ENCODE peak calls at places on chromosomes 11 and 22, in eight cellular contexts. One of them, this sample, is unnamed.

GRCh38 chr11:65573391-65574146 is 1.2 kb downstream of the FAM89B start:
- DNase-seq in EL: no peak
- DNase-seq in putamen: no peak
- DNase-seq in HFFc6: no peak
- DNase-seq in NCI-H524 treated with DMSO at 0.1 percent for 48 hours: no peak
- DNase-seq in stimulated activated CD8-positive, alpha-beta memory T cell treated with anti-CD3 and anti-CD28 coated beads, Interleukin-12 subunit alpha, Interleukin-12 subunit beta, amount 100 ng/mL, for 1 hour: no peak
- DNase-seq in nephron progenitor cell: no peak
- DNase-seq in stimulated activated CD4-positive, alpha-beta T cell treated with anti-CD3 and anti-CD28 coated beads, Interleukin-1b, Interleukin-23, amount 100 ng/mL, for 1 hour: no peak
- DNase-seq in this sample: no peak

GRCh38 chr11:102534261-102534872 is 3.8 kb upstream of the MMP7 start:
- DNase-seq in nephron progenitor cell: no peak
- DNase-seq in stimulated activated CD4-positive, alpha-beta T cell treated with anti-CD3 and anti-CD28 coated beads, Interleukin-1b, Interleukin-23, amount 100 ng/mL, for 1 hour: no peak
- DNase-seq in putamen: no peak
- DNase-seq in HFFc6: no peak
- DNase-seq in EL: no peak
- DNase-seq in stimulated activated CD8-positive, alpha-beta memory T cell treated with anti-CD3 and anti-CD28 coated beads, Interleukin-12 subunit alpha, Interleukin-12 subunit beta, amount 100 ng/mL, for 1 hour: no peak
- DNase-seq in NCI-H524 treated with DMSO at 0.1 percent for 48 hours: no peak
- DNase-seq in this sample: no peak

GRCh38 chr11:60937144-60937527 is 12.9 kb downstream of the TMEM132A start:
- DNase-seq in HFFc6: no peak
- DNase-seq in EL: no peak
- DNase-seq in NCI-H524 treated with DMSO at 0.1 percent for 48 hours: no peak
- DNase-seq in stimulated activated CD8-positive, alpha-beta memory T cell treated with anti-CD3 and anti-CD28 coated beads, Interleukin-12 subunit alpha, Interleukin-12 subunit beta, amount 100 ng/mL, for 1 hour: no peak
- DNase-seq in nephron progenitor cell: no peak
- DNase-seq in putamen: no peak
- DNase-seq in stimulated activated CD4-positive, alpha-beta T cell treated with anti-CD3 and anti-CD28 coated beads, Interleukin-1b, Interleukin-23, amount 100 ng/mL, for 1 hour: no peak
- DNase-seq in this sample: no peak

GRCh38 chr11:34065505-34066203 is 14.1 kb downstream of the CAPRIN1 start:
- DNase-seq in putamen: no peak
- DNase-seq in nephron progenitor cell: no peak
- DNase-seq in NCI-H524 treated with DMSO at 0.1 percent for 48 hours: no peak
- DNase-seq in stimulated activated CD8-positive, alpha-beta memory T cell treated with anti-CD3 and anti-CD28 coated beads, Interleukin-12 subunit alpha, Interleukin-12 subunit beta, amount 100 ng/mL, for 1 hour: no peak
- DNase-seq in stimulated activated CD4-positive, alpha-beta T cell treated with anti-CD3 and anti-CD28 coated beads, Interleukin-1b, Interleukin-23, amount 100 ng/mL, for 1 hour: no peak
- DNase-seq in HFFc6: peak; percentile 13
- DNase-seq in EL: peak; percentile 25
- DNase-seq in this sample: no peak

GRCh38 chr11:68940651-68941323 is 37.1 kb downstream of the IGHMBP2 start:
- DNase-seq in nephron progenitor cell: no peak
- DNase-seq in EL: no peak
- DNase-seq in stimulated activated CD8-positive, alpha-beta memory T cell treated with anti-CD3 and anti-CD28 coated beads, Interleukin-12 subunit alpha, Interleukin-12 subunit beta, amount 100 ng/mL, for 1 hour: no peak
- DNase-seq in putamen: no peak
- DNase-seq in NCI-H524 treated with DMSO at 0.1 percent for 48 hours: no peak
- DNase-seq in HFFc6: no peak
- DNase-seq in stimulated activated CD4-positive, alpha-beta T cell treated with anti-CD3 and anti-CD28 coated beads, Interleukin-1b, Interleukin-23, amount 100 ng/mL, for 1 hour: no peak
- DNase-seq in this sample: no peak

GRCh38 chr22:30546616-30547015 is at the start of gene SEC14L6:
- DNase-seq in stimulated activated CD8-positive, alpha-beta memory T cell treated with anti-CD3 and anti-CD28 coated beads, Interleukin-12 subunit alpha, Interleukin-12 subunit beta, amount 100 ng/mL, for 1 hour: no peak
- DNase-seq in nephron progenitor cell: no peak
- DNase-seq in NCI-H524 treated with DMSO at 0.1 percent for 48 hours: no peak
- DNase-seq in stimulated activated CD4-positive, alpha-beta T cell treated with anti-CD3 and anti-CD28 coated beads, Interleukin-1b, Interleukin-23, amount 100 ng/mL, for 1 hour: no peak
- DNase-seq in EL: no peak
- DNase-seq in putamen: no peak
- DNase-seq in HFFc6: no peak
- DNase-seq in this sample: no peak

GRCh38 chr11:26599421-26599820 is 27.4 kb upstream of the MUC15 start:
- DNase-seq in EL: no peak
- DNase-seq in putamen: no peak
- DNase-seq in nephron progenitor cell: no peak
- DNase-seq in HFFc6: no peak
- DNase-seq in stimulated activated CD8-positive, alpha-beta memory T cell treated with anti-CD3 and anti-CD28 coated beads, Interleukin-12 subunit alpha, Interleukin-12 subunit beta, amount 100 ng/mL, for 1 hour: no peak
- DNase-seq in NCI-H524 treated with DMSO at 0.1 percent for 48 hours: no peak
- DNase-seq in stimulated activated CD4-positive, alpha-beta T cell treated with anti-CD3 and anti-CD28 coated beads, Interleukin-1b, Interleukin-23, amount 100 ng/mL, for 1 hour: no peak
- DNase-seq in this sample: no peak

GRCh38 chr11:78800089-78800690 is 225.5 kb upstream of the NARS2 start:
- DNase-seq in EL: no peak
- DNase-seq in putamen: no peak
- DNase-seq in nephron progenitor cell: no peak
- DNase-seq in stimulated activated CD4-positive, alpha-beta T cell treated with anti-CD3 and anti-CD28 coated beads, Interleukin-1b, Interleukin-23, amount 100 ng/mL, for 1 hour: no peak
- DNase-seq in NCI-H524 treated with DMSO at 0.1 percent for 48 hours: no peak
- DNase-seq in HFFc6: no peak
- DNase-seq in stimulated activated CD8-positive, alpha-beta memory T cell treated with anti-CD3 and anti-CD28 coated beads, Interleukin-12 subunit alpha, Interleukin-12 subunit beta, amount 100 ng/mL, for 1 hour: no peak
- DNase-seq in this sample: no peak

GRCh38 chr11:87224486-87224885 is 186.8 kb downstream of the TMEM135 start:
- DNase-seq in putamen: no peak
- DNase-seq in EL: no peak
- DNase-seq in stimulated activated CD8-positive, alpha-beta memory T cell treated with anti-CD3 and anti-CD28 coated beads, Interleukin-12 subunit alpha, Interleukin-12 subunit beta, amount 100 ng/mL, for 1 hour: no peak
- DNase-seq in nephron progenitor cell: no peak
- DNase-seq in NCI-H524 treated with DMSO at 0.1 percent for 48 hours: no peak
- DNase-seq in stimulated activated CD4-positive, alpha-beta T cell treated with anti-CD3 and anti-CD28 coated beads, Interleukin-1b, Interleukin-23, amount 100 ng/mL, for 1 hour: no peak
- DNase-seq in HFFc6: no peak
- DNase-seq in this sample: no peak

GRCh38 chr11:96472085-96472484 is 82.3 kb downstream of the JRKL start:
- DNase-seq in putamen: no peak
- DNase-seq in stimulated activated CD4-positive, alpha-beta T cell treated with anti-CD3 and anti-CD28 coated beads, Interleukin-1b, Interleukin-23, amount 100 ng/mL, for 1 hour: no peak
- DNase-seq in NCI-H524 treated with DMSO at 0.1 percent for 48 hours: no peak
- DNase-seq in nephron progenitor cell: no peak
- DNase-seq in EL: peak; percentile 5
- DNase-seq in HFFc6: no peak
- DNase-seq in stimulated activated CD8-positive, alpha-beta memory T cell treated with anti-CD3 and anti-CD28 coated beads, Interleukin-12 subunit alpha, Interleukin-12 subunit beta, amount 100 ng/mL, for 1 hour: no peak
- DNase-seq in this sample: no peak

GRCh38 chr11:88575876-88576275 is 238.3 kb upstream of the CTSC start:
- DNase-seq in putamen: no peak
- DNase-seq in nephron progenitor cell: no peak
- DNase-seq in NCI-H524 treated with DMSO at 0.1 percent for 48 hours: no peak
- DNase-seq in stimulated activated CD4-positive, alpha-beta T cell treated with anti-CD3 and anti-CD28 coated beads, Interleukin-1b, Interleukin-23, amount 100 ng/mL, for 1 hour: no peak
- DNase-seq in stimulated activated CD8-positive, alpha-beta memory T cell treated with anti-CD3 and anti-CD28 coated beads, Interleukin-12 subunit alpha, Interleukin-12 subunit beta, amount 100 ng/mL, for 1 hour: no peak
- DNase-seq in EL: no peak
- DNase-seq in HFFc6: no peak
- DNase-seq in this sample: no peak

GRCh38 chr11:119572481-119573424 is 149.8 kb upstream of the THY1 start:
- DNase-seq in putamen: no peak
- DNase-seq in stimulated activated CD4-positive, alpha-beta T cell treated with anti-CD3 and anti-CD28 coated beads, Interleukin-1b, Interleukin-23, amount 100 ng/mL, for 1 hour: no peak
- DNase-seq in NCI-H524 treated with DMSO at 0.1 percent for 48 hours: no peak
- DNase-seq in stimulated activated CD8-positive, alpha-beta memory T cell treated with anti-CD3 and anti-CD28 coated beads, Interleukin-12 subunit alpha, Interleukin-12 subunit beta, amount 100 ng/mL, for 1 hour: no peak
- DNase-seq in nephron progenitor cell: no peak
- DNase-seq in EL: no peak
- DNase-seq in HFFc6: no peak
- DNase-seq in this sample: no peak

GRCh38 chr11:59437770-59438169 is 1.5 kb downstream of the OR5A1 start:
- DNase-seq in putamen: no peak
- DNase-seq in EL: no peak
- DNase-seq in stimulated activated CD8-positive, alpha-beta memory T cell treated with anti-CD3 and anti-CD28 coated beads, Interleukin-12 subunit alpha, Interleukin-12 subunit beta, amount 100 ng/mL, for 1 hour: no peak
- DNase-seq in stimulated activated CD4-positive, alpha-beta T cell treated with anti-CD3 and anti-CD28 coated beads, Interleukin-1b, Interleukin-23, amount 100 ng/mL, for 1 hour: no peak
- DNase-seq in nephron progenitor cell: no peak
- DNase-seq in HFFc6: no peak
- DNase-seq in NCI-H524 treated with DMSO at 0.1 percent for 48 hours: peak; percentile 17
- DNase-seq in this sample: peak; percentile 19

GRCh38 chr11:113161671-113162589 is 152.5 kb upstream of the TTC12 start:
- DNase-seq in HFFc6: no peak
- DNase-seq in nephron progenitor cell: no peak
- DNase-seq in stimulated activated CD4-positive, alpha-beta T cell treated with anti-CD3 and anti-CD28 coated beads, Interleukin-1b, Interleukin-23, amount 100 ng/mL, for 1 hour: no peak
- DNase-seq in putamen: no peak
- DNase-seq in EL: no peak
- DNase-seq in stimulated activated CD8-positive, alpha-beta memory T cell treated with anti-CD3 and anti-CD28 coated beads, Interleukin-12 subunit alpha, Interleukin-12 subunit beta, amount 100 ng/mL, for 1 hour: no peak
- DNase-seq in NCI-H524 treated with DMSO at 0.1 percent for 48 hours: no peak
- DNase-seq in this sample: no peak

GRCh38 chr11:83827940-83828554 is 541.9 kb upstream of the CCDC90B start:
- DNase-seq in stimulated activated CD4-positive, alpha-beta T cell treated with anti-CD3 and anti-CD28 coated beads, Interleukin-1b, Interleukin-23, amount 100 ng/mL, for 1 hour: no peak
- DNase-seq in NCI-H524 treated with DMSO at 0.1 percent for 48 hours: peak; percentile 26
- DNase-seq in nephron progenitor cell: no peak
- DNase-seq in EL: peak; percentile 50
- DNase-seq in stimulated activated CD8-positive, alpha-beta memory T cell treated with anti-CD3 and anti-CD28 coated beads, Interleukin-12 subunit alpha, Interleukin-12 subunit beta, amount 100 ng/mL, for 1 hour: no peak
- DNase-seq in HFFc6: peak; percentile 42
- DNase-seq in putamen: peak; percentile 56
- DNase-seq in this sample: no peak

GRCh38 chr11:88534185-88534584 is 196.6 kb upstream of the CTSC start:
- DNase-seq in NCI-H524 treated with DMSO at 0.1 percent for 48 hours: no peak
- DNase-seq in stimulated activated CD8-positive, alpha-beta memory T cell treated with anti-CD3 and anti-CD28 coated beads, Interleukin-12 subunit alpha, Interleukin-12 subunit beta, amount 100 ng/mL, for 1 hour: no peak
- DNase-seq in HFFc6: no peak
- DNase-seq in putamen: no peak
- DNase-seq in EL: no peak
- DNase-seq in stimulated activated CD4-positive, alpha-beta T cell treated with anti-CD3 and anti-CD28 coated beads, Interleukin-1b, Interleukin-23, amount 100 ng/mL, for 1 hour: no peak
- DNase-seq in nephron progenitor cell: no peak
- DNase-seq in this sample: no peak

GRCh38 chr11:47786373-47786772 is 19.2 kb upstream of the FNBP4 start:
- DNase-seq in NCI-H524 treated with DMSO at 0.1 percent for 48 hours: no peak
- DNase-seq in nephron progenitor cell: no peak
- DNase-seq in putamen: no peak
- DNase-seq in EL: no peak
- DNase-seq in HFFc6: no peak
- DNase-seq in stimulated activated CD8-positive, alpha-beta memory T cell treated with anti-CD3 and anti-CD28 coated beads, Interleukin-12 subunit alpha, Interleukin-12 subunit beta, amount 100 ng/mL, for 1 hour: no peak
- DNase-seq in stimulated activated CD4-positive, alpha-beta T cell treated with anti-CD3 and anti-CD28 coated beads, Interleukin-1b, Interleukin-23, amount 100 ng/mL, for 1 hour: no peak
- DNase-seq in this sample: peak; percentile 2

GRCh38 chr11:14015711-14016110 is 53.2 kb downstream of the SPON1 start:
- DNase-seq in stimulated activated CD4-positive, alpha-beta T cell treated with anti-CD3 and anti-CD28 coated beads, Interleukin-1b, Interleukin-23, amount 100 ng/mL, for 1 hour: no peak
- DNase-seq in EL: peak; percentile 32
- DNase-seq in stimulated activated CD8-positive, alpha-beta memory T cell treated with anti-CD3 and anti-CD28 coated beads, Interleukin-12 subunit alpha, Interleukin-12 subunit beta, amount 100 ng/mL, for 1 hour: no peak
- DNase-seq in NCI-H524 treated with DMSO at 0.1 percent for 48 hours: no peak
- DNase-seq in nephron progenitor cell: no peak
- DNase-seq in putamen: no peak
- DNase-seq in HFFc6: no peak
- DNase-seq in this sample: no peak

GRCh38 chr11:63572026-63572688 is 9.0 kb upstream of the PLAAT2 start:
- DNase-seq in nephron progenitor cell: no peak
- DNase-seq in EL: no peak
- DNase-seq in HFFc6: no peak
- DNase-seq in stimulated activated CD8-positive, alpha-beta memory T cell treated with anti-CD3 and anti-CD28 coated beads, Interleukin-12 subunit alpha, Interleukin-12 subunit beta, amount 100 ng/mL, for 1 hour: no peak
- DNase-seq in stimulated activated CD4-positive, alpha-beta T cell treated with anti-CD3 and anti-CD28 coated beads, Interleukin-1b, Interleukin-23, amount 100 ng/mL, for 1 hour: no peak
- DNase-seq in NCI-H524 treated with DMSO at 0.1 percent for 48 hours: no peak
- DNase-seq in putamen: no peak
- DNase-seq in this sample: no peak

GRCh38 chr11:119356349-119357031 is 10.0 kb upstream of the MFRP start:
- DNase-seq in EL: peak; percentile 72
- DNase-seq in stimulated activated CD8-positive, alpha-beta memory T cell treated with anti-CD3 and anti-CD28 coated beads, Interleukin-12 subunit alpha, Interleukin-12 subunit beta, amount 100 ng/mL, for 1 hour: peak; percentile 52
- DNase-seq in HFFc6: peak; percentile 65
- DNase-seq in putamen: no peak
- DNase-seq in nephron progenitor cell: peak; percentile 84
- DNase-seq in NCI-H524 treated with DMSO at 0.1 percent for 48 hours: no peak
- DNase-seq in stimulated activated CD4-positive, alpha-beta T cell treated with anti-CD3 and anti-CD28 coated beads, Interleukin-1b, Interleukin-23, amount 100 ng/mL, for 1 hour: peak; percentile 29
- DNase-seq in this sample: no peak

GRCh38 chr11:94924074-94925031 is 49.0 kb downstream of the CWC15 start:
- DNase-seq in NCI-H524 treated with DMSO at 0.1 percent for 48 hours: no peak
- DNase-seq in putamen: no peak
- DNase-seq in stimulated activated CD4-positive, alpha-beta T cell treated with anti-CD3 and anti-CD28 coated beads, Interleukin-1b, Interleukin-23, amount 100 ng/mL, for 1 hour: no peak
- DNase-seq in stimulated activated CD8-positive, alpha-beta memory T cell treated with anti-CD3 and anti-CD28 coated beads, Interleukin-12 subunit alpha, Interleukin-12 subunit beta, amount 100 ng/mL, for 1 hour: no peak
- DNase-seq in EL: no peak
- DNase-seq in HFFc6: no peak
- DNase-seq in nephron progenitor cell: no peak
- DNase-seq in this sample: no peak

GRCh38 chr22:47793304-47794101 is 1031.1 kb downstream of the TBC1D22A start:
- DNase-seq in putamen: no peak
- DNase-seq in NCI-H524 treated with DMSO at 0.1 percent for 48 hours: no peak
- DNase-seq in stimulated activated CD4-positive, alpha-beta T cell treated with anti-CD3 and anti-CD28 coated beads, Interleukin-1b, Interleukin-23, amount 100 ng/mL, for 1 hour: no peak
- DNase-seq in stimulated activated CD8-positive, alpha-beta memory T cell treated with anti-CD3 and anti-CD28 coated beads, Interleukin-12 subunit alpha, Interleukin-12 subunit beta, amount 100 ng/mL, for 1 hour: no peak
- DNase-seq in nephron progenitor cell: no peak
- DNase-seq in EL: no peak
- DNase-seq in HFFc6: no peak
- DNase-seq in this sample: no peak

GRCh38 chr11:61730222-61730994 is 22.0 kb upstream of the MYRF start:
- DNase-seq in stimulated activated CD8-positive, alpha-beta memory T cell treated with anti-CD3 and anti-CD28 coated beads, Interleukin-12 subunit alpha, Interleukin-12 subunit beta, amount 100 ng/mL, for 1 hour: no peak
- DNase-seq in HFFc6: peak; percentile 7
- DNase-seq in EL: peak; percentile 35
- DNase-seq in nephron progenitor cell: no peak
- DNase-seq in putamen: no peak
- DNase-seq in stimulated activated CD4-positive, alpha-beta T cell treated with anti-CD3 and anti-CD28 coated beads, Interleukin-1b, Interleukin-23, amount 100 ng/mL, for 1 hour: no peak
- DNase-seq in NCI-H524 treated with DMSO at 0.1 percent for 48 hours: no peak
- DNase-seq in this sample: no peak

GRCh38 chr11:112526699-112527410 is 266.2 kb upstream of the PLET1 start:
- DNase-seq in stimulated activated CD8-positive, alpha-beta memory T cell treated with anti-CD3 and anti-CD28 coated beads, Interleukin-12 subunit alpha, Interleukin-12 subunit beta, amount 100 ng/mL, for 1 hour: no peak
- DNase-seq in EL: peak; percentile 58
- DNase-seq in HFFc6: no peak
- DNase-seq in NCI-H524 treated with DMSO at 0.1 percent for 48 hours: no peak
- DNase-seq in stimulated activated CD4-positive, alpha-beta T cell treated with anti-CD3 and anti-CD28 coated beads, Interleukin-1b, Interleukin-23, amount 100 ng/mL, for 1 hour: no peak
- DNase-seq in nephron progenitor cell: no peak
- DNase-seq in putamen: no peak
- DNase-seq in this sample: no peak

GRCh38 chr22:18156878-18157713 is 7.1 kb downstream of the USP18 start:
- DNase-seq in stimulated activated CD8-positive, alpha-beta memory T cell treated with anti-CD3 and anti-CD28 coated beads, Interleukin-12 subunit alpha, Interleukin-12 subunit beta, amount 100 ng/mL, for 1 hour: no peak
- DNase-seq in stimulated activated CD4-positive, alpha-beta T cell treated with anti-CD3 and anti-CD28 coated beads, Interleukin-1b, Interleukin-23, amount 100 ng/mL, for 1 hour: no peak
- DNase-seq in NCI-H524 treated with DMSO at 0.1 percent for 48 hours: peak; percentile 12
- DNase-seq in HFFc6: peak; percentile 97
- DNase-seq in putamen: peak; percentile 66
- DNase-seq in EL: peak; percentile 99
- DNase-seq in nephron progenitor cell: peak; percentile 79
- DNase-seq in this sample: peak; percentile 55

GRCh38 chr11:64900263-64900678 is 16.7 kb downstream of the ATG2A start:
- DNase-seq in HFFc6: no peak
- DNase-seq in EL: no peak
- DNase-seq in putamen: no peak
- DNase-seq in nephron progenitor cell: no peak
- DNase-seq in NCI-H524 treated with DMSO at 0.1 percent for 48 hours: no peak
- DNase-seq in stimulated activated CD4-positive, alpha-beta T cell treated with anti-CD3 and anti-CD28 coated beads, Interleukin-1b, Interleukin-23, amount 100 ng/mL, for 1 hour: peak; percentile 46
- DNase-seq in stimulated activated CD8-positive, alpha-beta memory T cell treated with anti-CD3 and anti-CD28 coated beads, Interleukin-12 subunit alpha, Interleukin-12 subunit beta, amount 100 ng/mL, for 1 hour: peak; percentile 51
- DNase-seq in this sample: no peak

GRCh38 chr11:94775576-94776327 is 7.6 kb downstream of the AMOTL1 start:
- DNase-seq in putamen: no peak
- DNase-seq in stimulated activated CD4-positive, alpha-beta T cell treated with anti-CD3 and anti-CD28 coated beads, Interleukin-1b, Interleukin-23, amount 100 ng/mL, for 1 hour: no peak
- DNase-seq in stimulated activated CD8-positive, alpha-beta memory T cell treated with anti-CD3 and anti-CD28 coated beads, Interleukin-12 subunit alpha, Interleukin-12 subunit beta, amount 100 ng/mL, for 1 hour: no peak
- DNase-seq in NCI-H524 treated with DMSO at 0.1 percent for 48 hours: no peak
- DNase-seq in EL: no peak
- DNase-seq in nephron progenitor cell: no peak
- DNase-seq in HFFc6: no peak
- DNase-seq in this sample: no peak

GRCh38 chr22:17629167-17629489 is 579 bp upstream of the ATP6V1E1 start:
- DNase-seq in HFFc6: no peak
- DNase-seq in stimulated activated CD4-positive, alpha-beta T cell treated with anti-CD3 and anti-CD28 coated beads, Interleukin-1b, Interleukin-23, amount 100 ng/mL, for 1 hour: no peak
- DNase-seq in EL: no peak
- DNase-seq in nephron progenitor cell: no peak
- DNase-seq in putamen: no peak
- DNase-seq in NCI-H524 treated with DMSO at 0.1 percent for 48 hours: no peak
- DNase-seq in stimulated activated CD8-positive, alpha-beta memory T cell treated with anti-CD3 and anti-CD28 coated beads, Interleukin-12 subunit alpha, Interleukin-12 subunit beta, amount 100 ng/mL, for 1 hour: no peak
- DNase-seq in this sample: no peak

GRCh38 chr22:33271390-33272161 is 213.4 kb upstream of the SYN3 start:
- DNase-seq in nephron progenitor cell: no peak
- DNase-seq in putamen: peak; percentile 25
- DNase-seq in stimulated activated CD8-positive, alpha-beta memory T cell treated with anti-CD3 and anti-CD28 coated beads, Interleukin-12 subunit alpha, Interleukin-12 subunit beta, amount 100 ng/mL, for 1 hour: no peak
- DNase-seq in HFFc6: no peak
- DNase-seq in EL: no peak
- DNase-seq in stimulated activated CD4-positive, alpha-beta T cell treated with anti-CD3 and anti-CD28 coated beads, Interleukin-1b, Interleukin-23, amount 100 ng/mL, for 1 hour: no peak
- DNase-seq in NCI-H524 treated with DMSO at 0.1 percent for 48 hours: no peak
- DNase-seq in this sample: no peak

GRCh38 chr11:131889146-131889577 is 518.7 kb downstream of the NTM start:
- DNase-seq in nephron progenitor cell: peak; percentile 34
- DNase-seq in putamen: no peak
- DNase-seq in stimulated activated CD4-positive, alpha-beta T cell treated with anti-CD3 and anti-CD28 coated beads, Interleukin-1b, Interleukin-23, amount 100 ng/mL, for 1 hour: no peak
- DNase-seq in EL: peak; percentile 71
- DNase-seq in stimulated activated CD8-positive, alpha-beta memory T cell treated with anti-CD3 and anti-CD28 coated beads, Interleukin-12 subunit alpha, Interleukin-12 subunit beta, amount 100 ng/mL, for 1 hour: no peak
- DNase-seq in HFFc6: peak; percentile 85
- DNase-seq in NCI-H524 treated with DMSO at 0.1 percent for 48 hours: no peak
- DNase-seq in this sample: no peak

GRCh38 chr11:61846351-61846750 is 18.3 kb downstream of the FADS2 start:
- DNase-seq in NCI-H524 treated with DMSO at 0.1 percent for 48 hours: no peak
- DNase-seq in nephron progenitor cell: no peak
- DNase-seq in stimulated activated CD8-positive, alpha-beta memory T cell treated with anti-CD3 and anti-CD28 coated beads, Interleukin-12 subunit alpha, Interleukin-12 subunit beta, amount 100 ng/mL, for 1 hour: no peak
- DNase-seq in putamen: no peak
- DNase-seq in HFFc6: no peak
- DNase-seq in EL: no peak
- DNase-seq in stimulated activated CD4-positive, alpha-beta T cell treated with anti-CD3 and anti-CD28 coated beads, Interleukin-1b, Interleukin-23, amount 100 ng/mL, for 1 hour: no peak
- DNase-seq in this sample: no peak

GRCh38 chr11:12270215-12270797 is 107.1 kb upstream of the PARVA start:
- DNase-seq in HFFc6: no peak
- DNase-seq in EL: no peak
- DNase-seq in stimulated activated CD8-positive, alpha-beta memory T cell treated with anti-CD3 and anti-CD28 coated beads, Interleukin-12 subunit alpha, Interleukin-12 subunit beta, amount 100 ng/mL, for 1 hour: no peak
- DNase-seq in stimulated activated CD4-positive, alpha-beta T cell treated with anti-CD3 and anti-CD28 coated beads, Interleukin-1b, Interleukin-23, amount 100 ng/mL, for 1 hour: no peak
- DNase-seq in putamen: no peak
- DNase-seq in nephron progenitor cell: no peak
- DNase-seq in NCI-H524 treated with DMSO at 0.1 percent for 48 hours: no peak
- DNase-seq in this sample: no peak